ENCODE peak calls at places on chromosomes 2 and 18, in nine cellular contexts. One of them, this sample, is unnamed.

GRCh38 chr2:57981369-57981768 is 65.2 kb upstream of the VRK2 start:
- DNase-seq in H9: no peak
- DNase-seq in activated T-cell treated with anti-CD3 and anti-CD28 coated beads, Interleukin-2, amount 50 U/mL, for 72 hours: no peak
- DNase-seq in colonic mucosa: no peak
- DNase-seq in GM03348: peak
- DNase-seq in HTR-8/SVneo: peak
- DNase-seq in amniotic stem cell: peak
- DNase-seq in NCI-H526 treated with DMSO at 0.1 percent for 48 hours: no peak
- DNase-seq in stimulated activated CD8-positive, alpha-beta memory T cell treated with anti-CD3 and anti-CD28 coated beads, Interleukin-7, amount 100 ng/mL, for 24 hours: no peak
- DNase-seq in this sample: no peak

GRCh38 chr2:65612654-65613053 is 180.3 kb upstream of the SPRED2 start:
- DNase-seq in HTR-8/SVneo: no peak
- DNase-seq in H9: no peak
- DNase-seq in colonic mucosa: no peak
- DNase-seq in GM03348: no peak
- DNase-seq in amniotic stem cell: peak
- DNase-seq in activated T-cell treated with anti-CD3 and anti-CD28 coated beads, Interleukin-2, amount 50 U/mL, for 72 hours: no peak
- DNase-seq in stimulated activated CD8-positive, alpha-beta memory T cell treated with anti-CD3 and anti-CD28 coated beads, Interleukin-7, amount 100 ng/mL, for 24 hours: no peak
- DNase-seq in NCI-H526 treated with DMSO at 0.1 percent for 48 hours: no peak
- DNase-seq in this sample: no peak

GRCh38 chr18:78140294-78140693 is 839.3 kb upstream of the SALL3 start:
- DNase-seq in colonic mucosa: no peak
- DNase-seq in GM03348: no peak
- DNase-seq in HTR-8/SVneo: no peak
- DNase-seq in stimulated activated CD8-positive, alpha-beta memory T cell treated with anti-CD3 and anti-CD28 coated beads, Interleukin-7, amount 100 ng/mL, for 24 hours: no peak
- DNase-seq in NCI-H526 treated with DMSO at 0.1 percent for 48 hours: no peak
- DNase-seq in activated T-cell treated with anti-CD3 and anti-CD28 coated beads, Interleukin-2, amount 50 U/mL, for 72 hours: no peak
- DNase-seq in H9: no peak
- DNase-seq in amniotic stem cell: no peak
- DNase-seq in this sample: no peak

GRCh38 chr2:189559579-189560272 is 20.9 kb downstream of the SLC40A1 start:
- DNase-seq in colonic mucosa: no peak
- DNase-seq in H9: no peak
- DNase-seq in activated T-cell treated with anti-CD3 and anti-CD28 coated beads, Interleukin-2, amount 50 U/mL, for 72 hours: no peak
- DNase-seq in stimulated activated CD8-positive, alpha-beta memory T cell treated with anti-CD3 and anti-CD28 coated beads, Interleukin-7, amount 100 ng/mL, for 24 hours: no peak
- DNase-seq in NCI-H526 treated with DMSO at 0.1 percent for 48 hours: no peak
- DNase-seq in GM03348: no peak
- DNase-seq in HTR-8/SVneo: no peak
- DNase-seq in amniotic stem cell: no peak
- DNase-seq in this sample: no peak

GRCh38 chr2:231036578-231037106 is 681 bp upstream of the C2orf72 start:
- DNase-seq in activated T-cell treated with anti-CD3 and anti-CD28 coated beads, Interleukin-2, amount 50 U/mL, for 72 hours: no peak
- DNase-seq in amniotic stem cell: no peak
- DNase-seq in NCI-H526 treated with DMSO at 0.1 percent for 48 hours: no peak
- DNase-seq in H9: no peak
- DNase-seq in GM03348: no peak
- DNase-seq in HTR-8/SVneo: no peak
- DNase-seq in stimulated activated CD8-positive, alpha-beta memory T cell treated with anti-CD3 and anti-CD28 coated beads, Interleukin-7, amount 100 ng/mL, for 24 hours: no peak
- DNase-seq in colonic mucosa: no peak
- DNase-seq in this sample: no peak

GRCh38 chr2:218658671-218659257 is 659 bp downstream of the ZNF142 start:
- DNase-seq in GM03348: peak
- DNase-seq in NCI-H526 treated with DMSO at 0.1 percent for 48 hours: peak
- DNase-seq in H9: peak
- DNase-seq in stimulated activated CD8-positive, alpha-beta memory T cell treated with anti-CD3 and anti-CD28 coated beads, Interleukin-7, amount 100 ng/mL, for 24 hours: peak
- DNase-seq in activated T-cell treated with anti-CD3 and anti-CD28 coated beads, Interleukin-2, amount 50 U/mL, for 72 hours: peak
- DNase-seq in HTR-8/SVneo: peak
- DNase-seq in amniotic stem cell: peak
- DNase-seq in colonic mucosa: peak
- DNase-seq in this sample: peak

GRCh38 chr2:121038831-121039230 is 246.2 kb downstream of the TFCP2L1 start:
- DNase-seq in colonic mucosa: no peak
- DNase-seq in GM03348: no peak
- DNase-seq in amniotic stem cell: no peak
- DNase-seq in activated T-cell treated with anti-CD3 and anti-CD28 coated beads, Interleukin-2, amount 50 U/mL, for 72 hours: no peak
- DNase-seq in stimulated activated CD8-positive, alpha-beta memory T cell treated with anti-CD3 and anti-CD28 coated beads, Interleukin-7, amount 100 ng/mL, for 24 hours: no peak
- DNase-seq in H9: peak
- DNase-seq in HTR-8/SVneo: peak
- DNase-seq in NCI-H526 treated with DMSO at 0.1 percent for 48 hours: peak
- DNase-seq in this sample: no peak

GRCh38 chr2:19361325-19361990 is 3.0 kb upstream of the OSR1 start:
- DNase-seq in H9: peak
- DNase-seq in HTR-8/SVneo: no peak
- DNase-seq in colonic mucosa: no peak
- DNase-seq in NCI-H526 treated with DMSO at 0.1 percent for 48 hours: no peak
- DNase-seq in GM03348: peak
- DNase-seq in stimulated activated CD8-positive, alpha-beta memory T cell treated with anti-CD3 and anti-CD28 coated beads, Interleukin-7, amount 100 ng/mL, for 24 hours: no peak
- DNase-seq in amniotic stem cell: no peak
- DNase-seq in activated T-cell treated with anti-CD3 and anti-CD28 coated beads, Interleukin-2, amount 50 U/mL, for 72 hours: no peak
- DNase-seq in this sample: no peak

GRCh38 chr2:124131271-124131670 is 106.2 kb downstream of the CNTNAP5 start:
- DNase-seq in stimulated activated CD8-positive, alpha-beta memory T cell treated with anti-CD3 and anti-CD28 coated beads, Interleukin-7, amount 100 ng/mL, for 24 hours: no peak
- DNase-seq in H9: no peak
- DNase-seq in NCI-H526 treated with DMSO at 0.1 percent for 48 hours: no peak
- DNase-seq in colonic mucosa: no peak
- DNase-seq in GM03348: no peak
- DNase-seq in activated T-cell treated with anti-CD3 and anti-CD28 coated beads, Interleukin-2, amount 50 U/mL, for 72 hours: no peak
- DNase-seq in HTR-8/SVneo: no peak
- DNase-seq in amniotic stem cell: no peak
- DNase-seq in this sample: no peak

GRCh38 chr2:191247381-191248057 is 2.3 kb downstream of the MYO1B start:
- DNase-seq in H9: no peak
- DNase-seq in HTR-8/SVneo: peak
- DNase-seq in stimulated activated CD8-positive, alpha-beta memory T cell treated with anti-CD3 and anti-CD28 coated beads, Interleukin-7, amount 100 ng/mL, for 24 hours: no peak
- DNase-seq in activated T-cell treated with anti-CD3 and anti-CD28 coated beads, Interleukin-2, amount 50 U/mL, for 72 hours: no peak
- DNase-seq in colonic mucosa: peak
- DNase-seq in NCI-H526 treated with DMSO at 0.1 percent for 48 hours: peak
- DNase-seq in amniotic stem cell: peak
- DNase-seq in GM03348: peak
- DNase-seq in this sample: no peak

GRCh38 chr2:85259101-85259590 is 68.6 kb downstream of the TGOLN2 start:
- DNase-seq in stimulated activated CD8-positive, alpha-beta memory T cell treated with anti-CD3 and anti-CD28 coated beads, Interleukin-7, amount 100 ng/mL, for 24 hours: no peak
- DNase-seq in GM03348: peak
- DNase-seq in amniotic stem cell: no peak
- DNase-seq in activated T-cell treated with anti-CD3 and anti-CD28 coated beads, Interleukin-2, amount 50 U/mL, for 72 hours: no peak
- DNase-seq in HTR-8/SVneo: no peak
- DNase-seq in H9: no peak
- DNase-seq in NCI-H526 treated with DMSO at 0.1 percent for 48 hours: no peak
- DNase-seq in colonic mucosa: no peak
- DNase-seq in this sample: no peak

GRCh38 chr2:212708346-212708745 is 169.7 kb upstream of the ERBB4 start:
- DNase-seq in amniotic stem cell: no peak
- DNase-seq in H9: no peak
- DNase-seq in GM03348: peak
- DNase-seq in NCI-H526 treated with DMSO at 0.1 percent for 48 hours: no peak
- DNase-seq in activated T-cell treated with anti-CD3 and anti-CD28 coated beads, Interleukin-2, amount 50 U/mL, for 72 hours: no peak
- DNase-seq in colonic mucosa: no peak
- DNase-seq in stimulated activated CD8-positive, alpha-beta memory T cell treated with anti-CD3 and anti-CD28 coated beads, Interleukin-7, amount 100 ng/mL, for 24 hours: no peak
- DNase-seq in HTR-8/SVneo: no peak
- DNase-seq in this sample: no peak

GRCh38 chr18:9488535-9488934 is 13.2 kb downstream of the RALBP1 start:
- DNase-seq in amniotic stem cell: no peak
- DNase-seq in NCI-H526 treated with DMSO at 0.1 percent for 48 hours: no peak
- DNase-seq in H9: no peak
- DNase-seq in GM03348: no peak
- DNase-seq in colonic mucosa: no peak
- DNase-seq in stimulated activated CD8-positive, alpha-beta memory T cell treated with anti-CD3 and anti-CD28 coated beads, Interleukin-7, amount 100 ng/mL, for 24 hours: no peak
- DNase-seq in activated T-cell treated with anti-CD3 and anti-CD28 coated beads, Interleukin-2, amount 50 U/mL, for 72 hours: no peak
- DNase-seq in HTR-8/SVneo: no peak
- DNase-seq in this sample: no peak

GRCh38 chr2:173963323-173963816 is 1.8 kb downstream of the SP3 start:
- DNase-seq in colonic mucosa: peak
- DNase-seq in amniotic stem cell: peak
- DNase-seq in H9: no peak
- DNase-seq in NCI-H526 treated with DMSO at 0.1 percent for 48 hours: peak
- DNase-seq in GM03348: peak
- DNase-seq in stimulated activated CD8-positive, alpha-beta memory T cell treated with anti-CD3 and anti-CD28 coated beads, Interleukin-7, amount 100 ng/mL, for 24 hours: no peak
- DNase-seq in HTR-8/SVneo: no peak
- DNase-seq in activated T-cell treated with anti-CD3 and anti-CD28 coated beads, Interleukin-2, amount 50 U/mL, for 72 hours: peak
- DNase-seq in this sample: peak

GRCh38 chr18:73316513-73316912 is 448.7 kb upstream of the NETO1 start:
- DNase-seq in amniotic stem cell: no peak
- DNase-seq in activated T-cell treated with anti-CD3 and anti-CD28 coated beads, Interleukin-2, amount 50 U/mL, for 72 hours: no peak
- DNase-seq in colonic mucosa: no peak
- DNase-seq in NCI-H526 treated with DMSO at 0.1 percent for 48 hours: no peak
- DNase-seq in stimulated activated CD8-positive, alpha-beta memory T cell treated with anti-CD3 and anti-CD28 coated beads, Interleukin-7, amount 100 ng/mL, for 24 hours: no peak
- DNase-seq in H9: no peak
- DNase-seq in GM03348: peak
- DNase-seq in HTR-8/SVneo: no peak
- DNase-seq in this sample: no peak

GRCh38 chr2:81767173-81767720 is 1462.7 kb upstream of the LRRTM1 start:
- DNase-seq in H9: no peak
- DNase-seq in GM03348: peak
- DNase-seq in activated T-cell treated with anti-CD3 and anti-CD28 coated beads, Interleukin-2, amount 50 U/mL, for 72 hours: no peak
- DNase-seq in HTR-8/SVneo: peak
- DNase-seq in colonic mucosa: no peak
- DNase-seq in amniotic stem cell: no peak
- DNase-seq in NCI-H526 treated with DMSO at 0.1 percent for 48 hours: no peak
- DNase-seq in stimulated activated CD8-positive, alpha-beta memory T cell treated with anti-CD3 and anti-CD28 coated beads, Interleukin-7, amount 100 ng/mL, for 24 hours: no peak
- DNase-seq in this sample: no peak

GRCh38 chr2:158745067-158745865 is 49.9 kb upstream of the DAPL1 start:
- DNase-seq in NCI-H526 treated with DMSO at 0.1 percent for 48 hours: peak
- DNase-seq in colonic mucosa: peak
- DNase-seq in H9: peak
- DNase-seq in stimulated activated CD8-positive, alpha-beta memory T cell treated with anti-CD3 and anti-CD28 coated beads, Interleukin-7, amount 100 ng/mL, for 24 hours: no peak
- DNase-seq in HTR-8/SVneo: peak
- DNase-seq in GM03348: peak
- DNase-seq in amniotic stem cell: peak
- DNase-seq in activated T-cell treated with anti-CD3 and anti-CD28 coated beads, Interleukin-2, amount 50 U/mL, for 72 hours: peak
- DNase-seq in this sample: peak

GRCh38 chr2:234164499-234165409 is 114.3 kb downstream of the SPP2 start:
- DNase-seq in GM03348: no peak
- DNase-seq in amniotic stem cell: no peak
- DNase-seq in HTR-8/SVneo: no peak
- DNase-seq in NCI-H526 treated with DMSO at 0.1 percent for 48 hours: no peak
- DNase-seq in activated T-cell treated with anti-CD3 and anti-CD28 coated beads, Interleukin-2, amount 50 U/mL, for 72 hours: peak
- DNase-seq in H9: no peak
- DNase-seq in colonic mucosa: no peak
- DNase-seq in stimulated activated CD8-positive, alpha-beta memory T cell treated with anti-CD3 and anti-CD28 coated beads, Interleukin-7, amount 100 ng/mL, for 24 hours: no peak
- DNase-seq in this sample: peak

GRCh38 chr2:149068225-149068995 is 29.9 kb downstream of the LYPD6B start:
- DNase-seq in NCI-H526 treated with DMSO at 0.1 percent for 48 hours: no peak
- DNase-seq in GM03348: no peak
- DNase-seq in HTR-8/SVneo: no peak
- DNase-seq in H9: no peak
- DNase-seq in stimulated activated CD8-positive, alpha-beta memory T cell treated with anti-CD3 and anti-CD28 coated beads, Interleukin-7, amount 100 ng/mL, for 24 hours: no peak
- DNase-seq in amniotic stem cell: no peak
- DNase-seq in colonic mucosa: no peak
- DNase-seq in activated T-cell treated with anti-CD3 and anti-CD28 coated beads, Interleukin-2, amount 50 U/mL, for 72 hours: no peak
- DNase-seq in this sample: no peak

GRCh38 chr18:23864620-23865019 is 149.9 kb upstream of the TTC39C start:
- DNase-seq in H9: no peak
- DNase-seq in stimulated activated CD8-positive, alpha-beta memory T cell treated with anti-CD3 and anti-CD28 coated beads, Interleukin-7, amount 100 ng/mL, for 24 hours: no peak
- DNase-seq in activated T-cell treated with anti-CD3 and anti-CD28 coated beads, Interleukin-2, amount 50 U/mL, for 72 hours: peak
- DNase-seq in NCI-H526 treated with DMSO at 0.1 percent for 48 hours: no peak
- DNase-seq in amniotic stem cell: no peak
- DNase-seq in GM03348: no peak
- DNase-seq in colonic mucosa: no peak
- DNase-seq in HTR-8/SVneo: no peak
- DNase-seq in this sample: peak

GRCh38 chr2:3116371-3116770 is 261.2 kb downstream of the EIPR1 start:
- DNase-seq in stimulated activated CD8-positive, alpha-beta memory T cell treated with anti-CD3 and anti-CD28 coated beads, Interleukin-7, amount 100 ng/mL, for 24 hours: no peak
- DNase-seq in H9: no peak
- DNase-seq in NCI-H526 treated with DMSO at 0.1 percent for 48 hours: no peak
- DNase-seq in amniotic stem cell: no peak
- DNase-seq in HTR-8/SVneo: no peak
- DNase-seq in colonic mucosa: no peak
- DNase-seq in GM03348: no peak
- DNase-seq in activated T-cell treated with anti-CD3 and anti-CD28 coated beads, Interleukin-2, amount 50 U/mL, for 72 hours: no peak
- DNase-seq in this sample: no peak

GRCh38 chr2:17571681-17572080 is 31.2 kb downstream of the VSNL1 start:
- DNase-seq in stimulated activated CD8-positive, alpha-beta memory T cell treated with anti-CD3 and anti-CD28 coated beads, Interleukin-7, amount 100 ng/mL, for 24 hours: no peak
- DNase-seq in amniotic stem cell: no peak
- DNase-seq in HTR-8/SVneo: no peak
- DNase-seq in NCI-H526 treated with DMSO at 0.1 percent for 48 hours: no peak
- DNase-seq in H9: no peak
- DNase-seq in activated T-cell treated with anti-CD3 and anti-CD28 coated beads, Interleukin-2, amount 50 U/mL, for 72 hours: no peak
- DNase-seq in GM03348: no peak
- DNase-seq in colonic mucosa: no peak
- DNase-seq in this sample: no peak

GRCh38 chr2:239444626-239445625 is 44.1 kb upstream of the HDAC4 start:
- DNase-seq in stimulated activated CD8-positive, alpha-beta memory T cell treated with anti-CD3 and anti-CD28 coated beads, Interleukin-7, amount 100 ng/mL, for 24 hours: no peak
- DNase-seq in NCI-H526 treated with DMSO at 0.1 percent for 48 hours: peak
- DNase-seq in HTR-8/SVneo: no peak
- DNase-seq in GM03348: peak
- DNase-seq in activated T-cell treated with anti-CD3 and anti-CD28 coated beads, Interleukin-2, amount 50 U/mL, for 72 hours: no peak
- DNase-seq in amniotic stem cell: no peak
- DNase-seq in H9: no peak
- DNase-seq in colonic mucosa: no peak
- DNase-seq in this sample: no peak

GRCh38 chr2:213149332-213149875 is 2.0 kb downstream of the IKZF2 start:
- DNase-seq in H9: no peak
- DNase-seq in GM03348: peak
- DNase-seq in amniotic stem cell: no peak
- DNase-seq in activated T-cell treated with anti-CD3 and anti-CD28 coated beads, Interleukin-2, amount 50 U/mL, for 72 hours: no peak
- DNase-seq in stimulated activated CD8-positive, alpha-beta memory T cell treated with anti-CD3 and anti-CD28 coated beads, Interleukin-7, amount 100 ng/mL, for 24 hours: no peak
- DNase-seq in NCI-H526 treated with DMSO at 0.1 percent for 48 hours: no peak
- DNase-seq in colonic mucosa: no peak
- DNase-seq in HTR-8/SVneo: no peak
- DNase-seq in this sample: no peak

GRCh38 chr2:1653137-1653789 is 91.1 kb downstream of the PXDN start:
- DNase-seq in stimulated activated CD8-positive, alpha-beta memory T cell treated with anti-CD3 and anti-CD28 coated beads, Interleukin-7, amount 100 ng/mL, for 24 hours: no peak
- DNase-seq in colonic mucosa: no peak
- DNase-seq in amniotic stem cell: peak
- DNase-seq in NCI-H526 treated with DMSO at 0.1 percent for 48 hours: no peak
- DNase-seq in HTR-8/SVneo: no peak
- DNase-seq in GM03348: peak
- DNase-seq in H9: peak
- DNase-seq in activated T-cell treated with anti-CD3 and anti-CD28 coated beads, Interleukin-2, amount 50 U/mL, for 72 hours: no peak
- DNase-seq in this sample: no peak

GRCh38 chr2:128420131-128420530 is 101.5 kb upstream of the HS6ST1 start:
- DNase-seq in colonic mucosa: peak
- DNase-seq in NCI-H526 treated with DMSO at 0.1 percent for 48 hours: no peak
- DNase-seq in amniotic stem cell: no peak
- DNase-seq in activated T-cell treated with anti-CD3 and anti-CD28 coated beads, Interleukin-2, amount 50 U/mL, for 72 hours: no peak
- DNase-seq in stimulated activated CD8-positive, alpha-beta memory T cell treated with anti-CD3 and anti-CD28 coated beads, Interleukin-7, amount 100 ng/mL, for 24 hours: no peak
- DNase-seq in H9: no peak
- DNase-seq in HTR-8/SVneo: no peak
- DNase-seq in GM03348: no peak
- DNase-seq in this sample: no peak

GRCh38 chr2:232406556-232407310 is at the start of gene ALPG:
- DNase-seq in amniotic stem cell: no peak
- DNase-seq in NCI-H526 treated with DMSO at 0.1 percent for 48 hours: no peak
- DNase-seq in GM03348: no peak
- DNase-seq in stimulated activated CD8-positive, alpha-beta memory T cell treated with anti-CD3 and anti-CD28 coated beads, Interleukin-7, amount 100 ng/mL, for 24 hours: no peak
- DNase-seq in activated T-cell treated with anti-CD3 and anti-CD28 coated beads, Interleukin-2, amount 50 U/mL, for 72 hours: no peak
- DNase-seq in H9: no peak
- DNase-seq in colonic mucosa: peak
- DNase-seq in HTR-8/SVneo: no peak
- DNase-seq in this sample: no peak

GRCh38 chr2:222972420-222972819 is 79.6 kb upstream of the KCNE4 start:
- DNase-seq in GM03348: no peak
- DNase-seq in NCI-H526 treated with DMSO at 0.1 percent for 48 hours: no peak
- DNase-seq in colonic mucosa: no peak
- DNase-seq in stimulated activated CD8-positive, alpha-beta memory T cell treated with anti-CD3 and anti-CD28 coated beads, Interleukin-7, amount 100 ng/mL, for 24 hours: no peak
- DNase-seq in amniotic stem cell: no peak
- DNase-seq in activated T-cell treated with anti-CD3 and anti-CD28 coated beads, Interleukin-2, amount 50 U/mL, for 72 hours: no peak
- DNase-seq in H9: no peak
- DNase-seq in HTR-8/SVneo: no peak
- DNase-seq in this sample: no peak

This sample was measured in activated CD8-positive, alpha-beta T cell treated with anti-CD3 and anti-CD28 coated beads for 36 hours.